ENCODE peak calls at places on chromosomes 13 and 19, in six cellular contexts. One of them, this sample, is unnamed.

GRCh38 chr19:39871362-39871761 is 25.2 kb upstream of the FBL start:
- DNase-seq in tibial artery: no peak
- DNase-seq in tibial nerve: no peak
- DNase-seq in IMR-90: no peak
- DNase-seq in AG09319: no peak
- DNase-seq in mammary epithelial cell: no peak
- DNase-seq in this sample: no peak

GRCh38 chr13:45339867-45340266 is 1.1 kb downstream of the TPT1 start:
- DNase-seq in AG09319: no peak
- DNase-seq in tibial nerve: no peak
- DNase-seq in tibial artery: no peak
- DNase-seq in IMR-90: no peak
- DNase-seq in mammary epithelial cell: no peak
- DNase-seq in this sample: no peak

GRCh38 chr19:4257025-4257424 is 10.1 kb downstream of the YJU2 start:
- DNase-seq in tibial nerve: no peak
- DNase-seq in IMR-90: no peak
- DNase-seq in mammary epithelial cell: no peak
- DNase-seq in AG09319: no peak
- DNase-seq in tibial artery: no peak
- DNase-seq in this sample: no peak

GRCh38 chr13:21458457-21458815 is 667 bp downstream of the ZDHHC20 start:
- DNase-seq in IMR-90: no peak
- DNase-seq in AG09319: no peak
- DNase-seq in tibial artery: no peak
- DNase-seq in mammary epithelial cell: peak
- DNase-seq in tibial nerve: peak
- DNase-seq in this sample: peak

GRCh38 chr19:49019242-49019932 is 2.5 kb upstream of the LHB start:
- DNase-seq in tibial artery: no peak
- DNase-seq in mammary epithelial cell: peak
- DNase-seq in IMR-90: peak
- DNase-seq in AG09319: no peak
- DNase-seq in tibial nerve: peak
- DNase-seq in this sample: peak

GRCh38 chr19:31826325-31826724 is 477.1 kb upstream of the TSHZ3 start:
- DNase-seq in tibial artery: no peak
- DNase-seq in tibial nerve: no peak
- DNase-seq in IMR-90: no peak
- DNase-seq in mammary epithelial cell: no peak
- DNase-seq in AG09319: no peak
- DNase-seq in this sample: no peak

GRCh38 chr13:22736084-22736767 is 444.6 kb upstream of the SGCG start:
- DNase-seq in mammary epithelial cell: no peak
- DNase-seq in tibial artery: no peak
- DNase-seq in AG09319: no peak
- DNase-seq in tibial nerve: no peak
- DNase-seq in IMR-90: no peak
- DNase-seq in this sample: no peak

GRCh38 chr19:37333457-37333856 is 37.4 kb upstream of the ZNF527 start:
- DNase-seq in AG09319: no peak
- DNase-seq in tibial artery: no peak
- DNase-seq in mammary epithelial cell: peak
- DNase-seq in tibial nerve: no peak
- DNase-seq in IMR-90: no peak
- DNase-seq in this sample: no peak

GRCh38 chr19:55255618-55256423 is 3.0 kb downstream of the PPP6R1 start:
- DNase-seq in AG09319: no peak
- DNase-seq in tibial nerve: no peak
- DNase-seq in mammary epithelial cell: peak
- DNase-seq in IMR-90: peak
- DNase-seq in tibial artery: no peak
- DNase-seq in this sample: no peak

GRCh38 chr13:50410921-50411712 is 395.9 kb downstream of the KCNRG start:
- DNase-seq in IMR-90: peak
- DNase-seq in tibial artery: peak
- DNase-seq in mammary epithelial cell: peak
- DNase-seq in tibial nerve: no peak
- DNase-seq in AG09319: no peak
- DNase-seq in this sample: peak

GRCh38 chr19:5397804-5398692 is 57.2 kb upstream of the ZNRF4 start:
- DNase-seq in mammary epithelial cell: no peak
- DNase-seq in tibial artery: no peak
- DNase-seq in IMR-90: no peak
- DNase-seq in tibial nerve: no peak
- DNase-seq in AG09319: no peak
- DNase-seq in this sample: no peak

GRCh38 chr19:2038284-2039081 is 12.6 kb downstream of the MKNK2 start:
- DNase-seq in tibial nerve: no peak
- DNase-seq in IMR-90: no peak
- DNase-seq in AG09319: no peak
- DNase-seq in mammary epithelial cell: no peak
- DNase-seq in tibial artery: no peak
- DNase-seq in this sample: no peak

GRCh38 chr13:19781526-19781925 is 1.2 kb downstream of the PSPC1 start:
- DNase-seq in IMR-90: no peak
- DNase-seq in tibial nerve: no peak
- DNase-seq in AG09319: no peak
- DNase-seq in tibial artery: no peak
- DNase-seq in mammary epithelial cell: no peak
- DNase-seq in this sample: no peak

GRCh38 chr13:48962281-48962680 is 13.4 kb upstream of the FNDC3A start:
- DNase-seq in tibial nerve: no peak
- DNase-seq in tibial artery: no peak
- DNase-seq in IMR-90: peak
- DNase-seq in AG09319: no peak
- DNase-seq in mammary epithelial cell: peak
- DNase-seq in this sample: no peak

GRCh38 chr19:6378036-6378435 is 2.3 kb upstream of the PSPN start:
- DNase-seq in IMR-90: peak
- DNase-seq in tibial nerve: no peak
- DNase-seq in tibial artery: no peak
- DNase-seq in AG09319: no peak
- DNase-seq in mammary epithelial cell: no peak
- DNase-seq in this sample: peak

GRCh38 chr13:87777395-87777794 is 106.2 kb downstream of the SLITRK5 start:
- DNase-seq in tibial artery: no peak
- DNase-seq in IMR-90: no peak
- DNase-seq in AG09319: no peak
- DNase-seq in tibial nerve: no peak
- DNase-seq in mammary epithelial cell: no peak
- DNase-seq in this sample: no peak

GRCh38 chr19:10037809-10038208 is 24.5 kb downstream of the RDH8 start:
- DNase-seq in mammary epithelial cell: no peak
- DNase-seq in tibial artery: no peak
- DNase-seq in AG09319: no peak
- DNase-seq in IMR-90: no peak
- DNase-seq in tibial nerve: no peak
- DNase-seq in this sample: no peak

GRCh38 chr13:112733112-112733511 is 43.3 kb downstream of the ATP11A start:
- DNase-seq in IMR-90: no peak
- DNase-seq in mammary epithelial cell: no peak
- DNase-seq in AG09319: no peak
- DNase-seq in tibial nerve: no peak
- DNase-seq in tibial artery: no peak
- DNase-seq in this sample: no peak

GRCh38 chr19:3950871-3951861 is 18.3 kb downstream of the NMRK2 start:
- DNase-seq in mammary epithelial cell: no peak
- DNase-seq in tibial artery: peak
- DNase-seq in AG09319: no peak
- DNase-seq in IMR-90: no peak
- DNase-seq in tibial nerve: no peak
- DNase-seq in this sample: no peak

GRCh38 chr13:33352023-33352422 is 66.5 kb upstream of the STARD13 start:
- DNase-seq in tibial artery: no peak
- DNase-seq in IMR-90: no peak
- DNase-seq in tibial nerve: no peak
- DNase-seq in mammary epithelial cell: no peak
- DNase-seq in AG09319: no peak
- DNase-seq in this sample: no peak

DNA sequence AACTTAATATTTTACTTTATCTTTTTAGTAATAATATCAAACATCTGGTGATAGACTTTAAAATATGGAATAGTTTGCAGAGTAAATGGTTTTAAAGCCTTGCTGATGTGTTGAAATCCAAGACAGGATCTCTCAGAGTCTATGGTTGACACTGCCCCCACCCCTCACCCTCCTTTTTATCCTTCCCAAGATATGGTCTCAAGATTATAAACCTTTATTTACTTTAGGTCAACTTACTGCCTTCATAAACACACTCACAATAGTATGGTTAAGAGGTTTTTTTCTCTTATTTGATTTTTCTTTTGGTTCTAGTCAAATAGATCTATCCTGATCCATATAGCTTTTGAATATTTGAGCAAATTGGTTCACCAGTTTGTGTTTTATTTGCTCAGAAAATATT is 39.0 kb downstream of the PAN3 start:
- DNase-seq in tibial nerve: no peak
- DNase-seq in IMR-90: no peak
- DNase-seq in mammary epithelial cell: no peak
- DNase-seq in AG09319: no peak
- DNase-seq in tibial artery: no peak
- DNase-seq in this sample: no peak
- TF ChIP-seq CTCF in tibial nerve: no peak
- TF ChIP-seq CTCF in IMR-90: no peak
- TF ChIP-seq CTCF in mammary epithelial cell: no peak
- TF ChIP-seq CTCF in AG09319: no peak
- TF ChIP-seq CTCF in tibial artery: no peak
- TF ChIP-seq CTCF in this sample: no peak

GRCh38 chr19:317710-318508 is 26.7 kb downstream of the MIER2 start:
- DNase-seq in tibial nerve: no peak
- DNase-seq in IMR-90: no peak
- DNase-seq in tibial artery: no peak
- DNase-seq in mammary epithelial cell: no peak
- DNase-seq in AG09319: no peak
- DNase-seq in this sample: no peak
- TF ChIP-seq CTCF in tibial nerve: no peak
- TF ChIP-seq CTCF in IMR-90: no peak
- TF ChIP-seq CTCF in tibial artery: no peak
- TF ChIP-seq CTCF in mammary epithelial cell: no peak
- TF ChIP-seq CTCF in AG09319: no peak
- TF ChIP-seq CTCF in this sample: no peak

GRCh38 chr13:80903911-80904310 is 563.0 kb upstream of the SPRY2 start:
- DNase-seq in tibial artery: no peak
- DNase-seq in mammary epithelial cell: no peak
- DNase-seq in tibial nerve: no peak
- DNase-seq in IMR-90: no peak
- DNase-seq in AG09319: no peak
- DNase-seq in this sample: no peak
- TF ChIP-seq CTCF in tibial artery: no peak
- TF ChIP-seq CTCF in mammary epithelial cell: no peak
- TF ChIP-seq CTCF in tibial nerve: no peak
- TF ChIP-seq CTCF in IMR-90: no peak
- TF ChIP-seq CTCF in AG09319: no peak
- TF ChIP-seq CTCF in this sample: no peak

DNA sequence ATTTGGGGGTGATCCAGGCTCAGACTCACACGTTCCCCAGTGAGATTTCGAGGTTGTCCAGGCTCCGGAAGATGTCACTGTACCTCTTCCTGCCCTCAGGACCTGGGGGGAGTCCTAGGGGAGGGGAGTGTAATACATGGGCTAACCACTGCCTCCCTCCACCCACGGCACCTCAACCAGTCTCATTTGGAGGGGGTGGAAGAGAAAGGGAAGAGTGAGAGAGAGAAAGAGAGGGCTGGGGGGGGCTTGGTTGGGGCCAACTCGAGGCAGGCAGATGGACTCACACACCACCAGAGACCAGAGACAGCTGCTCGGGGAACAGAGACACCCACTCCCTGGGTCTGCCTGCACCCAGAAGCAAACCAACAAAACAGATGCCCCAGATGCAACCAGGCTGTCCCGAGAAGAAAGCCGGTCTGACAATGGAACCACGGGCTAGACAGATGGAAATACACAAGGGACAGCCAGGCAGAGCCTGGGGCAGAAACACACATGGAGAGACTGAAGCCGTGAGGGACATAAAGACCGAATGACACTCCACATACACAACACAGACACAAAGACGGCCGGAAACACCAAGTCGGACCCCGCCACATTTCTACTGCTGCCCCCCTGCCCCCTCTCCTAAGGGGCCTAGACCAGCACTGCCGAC is 825 bp downstream of the GMIP start:
- DNase-seq in tibial nerve: no peak
- DNase-seq in mammary epithelial cell: no peak
- DNase-seq in AG09319: no peak
- DNase-seq in IMR-90: no peak
- DNase-seq in tibial artery: no peak
- DNase-seq in this sample: no peak
- TF ChIP-seq CTCF in tibial nerve: no peak
- TF ChIP-seq CTCF in mammary epithelial cell: no peak
- TF ChIP-seq CTCF in AG09319: no peak
- TF ChIP-seq CTCF in IMR-90: no peak
- TF ChIP-seq CTCF in tibial artery: no peak
- TF ChIP-seq CTCF in this sample: no peak

This sample was measured in uterus.